ENCODE peak calls at places on chromosomes 1 and 21, in nine cellular contexts. One of them, this sample, is unnamed. For H3K4me1, the result is how much of the 10 kb centered on the place peaks cover.

GRCh38 chr1:72221811-72222210 is 60.5 kb downstream of the NEGR1 start:
- DNase-seq in stomach: no peak
- DNase-seq in tibial artery: no peak
- DNase-seq in OCI-LY7: no peak
- DNase-seq in suprapubic skin: no peak
- DNase-seq in CD8-positive, alpha-beta T cell: no peak
- DNase-seq in heart left ventricle: no peak
- DNase-seq in PC-3: no peak
- DNase-seq in cardiac muscle cell: no peak
- DNase-seq in this sample: no peak

GRCh38 chr1:145891143-145891542 is 5.5 kb upstream of the ANKRD35 start:
- DNase-seq in stomach: peak
- DNase-seq in tibial artery: no peak
- DNase-seq in OCI-LY7: no peak
- DNase-seq in suprapubic skin: no peak
- DNase-seq in CD8-positive, alpha-beta T cell: no peak
- DNase-seq in heart left ventricle: no peak
- DNase-seq in PC-3: peak
- DNase-seq in cardiac muscle cell: peak
- DNase-seq in this sample: no peak

GRCh38 chr1:59880001-59880400 is 46.6 kb downstream of the CYP2J2 start:
- DNase-seq in stomach: no peak
- DNase-seq in tibial artery: no peak
- DNase-seq in OCI-LY7: no peak
- DNase-seq in suprapubic skin: no peak
- DNase-seq in CD8-positive, alpha-beta T cell: no peak
- DNase-seq in heart left ventricle: no peak
- DNase-seq in PC-3: no peak
- DNase-seq in cardiac muscle cell: peak
- DNase-seq in this sample: no peak

GRCh38 chr1:109392788-109393580 is 4.7 kb downstream of the SORT1 start:
- DNase-seq in stomach: peak
- DNase-seq in tibial artery: peak
- DNase-seq in OCI-LY7: no peak
- DNase-seq in suprapubic skin: no peak
- DNase-seq in CD8-positive, alpha-beta T cell: no peak
- DNase-seq in heart left ventricle: peak
- DNase-seq in PC-3: peak
- DNase-seq in cardiac muscle cell: peak
- DNase-seq in this sample: peak

GRCh38 chr1:226548281-226549093 is at the start of gene STUM:
- DNase-seq in stomach: peak
- DNase-seq in tibial artery: no peak
- DNase-seq in OCI-LY7: peak
- DNase-seq in suprapubic skin: no peak
- DNase-seq in CD8-positive, alpha-beta T cell: no peak
- DNase-seq in heart left ventricle: no peak
- DNase-seq in PC-3: peak
- DNase-seq in cardiac muscle cell: peak
- DNase-seq in this sample: no peak

GRCh38 chr1:11645670-11646265 is 8.5 kb downstream of the FBXO2 start:
- DNase-seq in stomach: peak
- DNase-seq in tibial artery: peak
- DNase-seq in OCI-LY7: peak
- DNase-seq in suprapubic skin: no peak
- DNase-seq in CD8-positive, alpha-beta T cell: peak
- DNase-seq in heart left ventricle: peak
- DNase-seq in PC-3: peak
- DNase-seq in cardiac muscle cell: peak
- DNase-seq in this sample: peak

GRCh38 chr21:26686278-26686677 is 113.2 kb upstream of the CYYR1 start:
- DNase-seq in stomach: no peak
- DNase-seq in tibial artery: no peak
- DNase-seq in OCI-LY7: peak
- DNase-seq in suprapubic skin: no peak
- DNase-seq in CD8-positive, alpha-beta T cell: peak
- DNase-seq in heart left ventricle: no peak
- DNase-seq in PC-3: peak
- DNase-seq in cardiac muscle cell: peak
- DNase-seq in this sample: no peak

GRCh38 chr1:171877711-171878110 is 36.4 kb downstream of the DNM3 start:
- DNase-seq in stomach: no peak
- DNase-seq in tibial artery: no peak
- DNase-seq in OCI-LY7: no peak
- DNase-seq in suprapubic skin: no peak
- DNase-seq in CD8-positive, alpha-beta T cell: no peak
- DNase-seq in heart left ventricle: no peak
- DNase-seq in PC-3: no peak
- DNase-seq in cardiac muscle cell: peak
- DNase-seq in this sample: no peak

GRCh38 chr1:241167121-241167619 is 189.8 kb downstream of the RGS7 start:
- DNase-seq in stomach: no peak
- DNase-seq in tibial artery: no peak
- DNase-seq in OCI-LY7: no peak
- DNase-seq in suprapubic skin: no peak
- DNase-seq in CD8-positive, alpha-beta T cell: no peak
- DNase-seq in heart left ventricle: no peak
- DNase-seq in PC-3: peak
- DNase-seq in cardiac muscle cell: no peak
- DNase-seq in this sample: no peak

GRCh38 chr21:34614693-34615486 is at the start of gene RCAN1:
- DNase-seq in stomach: peak
- DNase-seq in tibial artery: peak
- DNase-seq in OCI-LY7: peak
- DNase-seq in suprapubic skin: peak
- DNase-seq in CD8-positive, alpha-beta T cell: peak
- DNase-seq in heart left ventricle: peak
- DNase-seq in PC-3: peak
- DNase-seq in cardiac muscle cell: peak
- DNase-seq in this sample: peak

GRCh38 chr1:91806146-91806545 is 79.8 kb downstream of the TGFBR3 start:
- DNase-seq in stomach: no peak
- DNase-seq in tibial artery: no peak
- DNase-seq in OCI-LY7: no peak
- DNase-seq in suprapubic skin: no peak
- DNase-seq in CD8-positive, alpha-beta T cell: no peak
- DNase-seq in heart left ventricle: no peak
- DNase-seq in PC-3: no peak
- DNase-seq in cardiac muscle cell: peak
- DNase-seq in this sample: no peak

GRCh38 chr1:154866995-154867795 is 2.9 kb downstream of the KCNN3 start:
- DNase-seq in stomach: peak
- DNase-seq in tibial artery: no peak
- DNase-seq in OCI-LY7: peak
- DNase-seq in suprapubic skin: no peak
- DNase-seq in CD8-positive, alpha-beta T cell: no peak
- DNase-seq in heart left ventricle: peak
- DNase-seq in PC-3: peak
- DNase-seq in cardiac muscle cell: peak
- DNase-seq in this sample: no peak

GRCh38 chr1:41806472-41807155 is 112.1 kb downstream of the HIVEP3 start:
- DNase-seq in stomach: no peak
- DNase-seq in tibial artery: no peak
- DNase-seq in OCI-LY7: no peak
- DNase-seq in suprapubic skin: no peak
- DNase-seq in CD8-positive, alpha-beta T cell: peak
- DNase-seq in heart left ventricle: no peak
- DNase-seq in PC-3: no peak
- DNase-seq in cardiac muscle cell: no peak
- DNase-seq in this sample: no peak

GRCh38 chr1:171788696-171789095 is 7.2 kb downstream of the METTL13 start:
- DNase-seq in stomach: no peak
- DNase-seq in tibial artery: no peak
- DNase-seq in OCI-LY7: no peak
- DNase-seq in suprapubic skin: no peak
- DNase-seq in CD8-positive, alpha-beta T cell: no peak
- DNase-seq in heart left ventricle: no peak
- DNase-seq in PC-3: peak
- DNase-seq in cardiac muscle cell: peak
- DNase-seq in this sample: no peak

GRCh38 chr1:71964188-71964587 is 318.2 kb downstream of the NEGR1 start:
- DNase-seq in stomach: no peak
- DNase-seq in tibial artery: no peak
- DNase-seq in OCI-LY7: no peak
- DNase-seq in suprapubic skin: no peak
- DNase-seq in CD8-positive, alpha-beta T cell: no peak
- DNase-seq in heart left ventricle: no peak
- DNase-seq in PC-3: peak
- DNase-seq in cardiac muscle cell: no peak
- DNase-seq in this sample: no peak

GRCh38 chr1:58155418-58156123 is 391.0 kb downstream of the OMA1 start:
- DNase-seq in stomach: no peak
- DNase-seq in tibial artery: no peak
- DNase-seq in OCI-LY7: peak
- DNase-seq in suprapubic skin: no peak
- DNase-seq in CD8-positive, alpha-beta T cell: no peak
- DNase-seq in heart left ventricle: peak
- DNase-seq in PC-3: peak
- DNase-seq in cardiac muscle cell: peak
- DNase-seq in this sample: no peak

GRCh38 chr1:245598524-245599310 is 443.9 kb downstream of the KIF26B start:
- DNase-seq in stomach: no peak
- DNase-seq in tibial artery: no peak
- DNase-seq in OCI-LY7: no peak
- DNase-seq in suprapubic skin: no peak
- DNase-seq in CD8-positive, alpha-beta T cell: no peak
- DNase-seq in heart left ventricle: peak
- DNase-seq in PC-3: no peak
- DNase-seq in cardiac muscle cell: peak
- DNase-seq in this sample: no peak

GRCh38 chr1:54234284-54234683 is 34.3 kb downstream of the MRPL37 start:
- DNase-seq in stomach: no peak
- DNase-seq in tibial artery: no peak
- DNase-seq in OCI-LY7: no peak
- DNase-seq in suprapubic skin: no peak
- DNase-seq in CD8-positive, alpha-beta T cell: no peak
- DNase-seq in heart left ventricle: no peak
- DNase-seq in PC-3: no peak
- DNase-seq in cardiac muscle cell: no peak
- DNase-seq in this sample: no peak

GRCh38 chr1:235946570-235946981 is 79.9 kb upstream of the LYST start:
- DNase-seq in stomach: no peak
- DNase-seq in tibial artery: no peak
- DNase-seq in OCI-LY7: peak
- DNase-seq in suprapubic skin: no peak
- DNase-seq in CD8-positive, alpha-beta T cell: no peak
- DNase-seq in heart left ventricle: no peak
- DNase-seq in PC-3: peak
- DNase-seq in cardiac muscle cell: no peak
- DNase-seq in this sample: no peak

GRCh38 chr1:15386128-15386824 is 23.4 kb upstream of the EFHD2 start:
- DNase-seq in stomach: no peak
- DNase-seq in tibial artery: no peak
- DNase-seq in OCI-LY7: no peak
- DNase-seq in suprapubic skin: no peak
- DNase-seq in CD8-positive, alpha-beta T cell: no peak
- DNase-seq in heart left ventricle: no peak
- DNase-seq in PC-3: no peak
- DNase-seq in cardiac muscle cell: no peak
- DNase-seq in this sample: no peak

GRCh38 chr1:151242442-151242841 is 12.1 kb upstream of the PSMD4 start:
- DNase-seq in stomach: no peak
- DNase-seq in tibial artery: no peak
- DNase-seq in OCI-LY7: no peak
- DNase-seq in suprapubic skin: no peak
- DNase-seq in CD8-positive, alpha-beta T cell: no peak
- DNase-seq in heart left ventricle: no peak
- DNase-seq in PC-3: no peak
- DNase-seq in cardiac muscle cell: no peak
- DNase-seq in this sample: no peak
- H3K27ac ChIP-seq in stomach: no peak
- H3K27ac ChIP-seq in tibial artery: no peak
- H3K27ac ChIP-seq in OCI-LY7: no peak
- H3K27ac ChIP-seq in suprapubic skin: no peak
- H3K27ac ChIP-seq in CD8-positive, alpha-beta T cell: no peak
- H3K27ac ChIP-seq in heart left ventricle: no peak
- H3K27ac ChIP-seq in PC-3: no peak
- H3K27ac ChIP-seq in cardiac muscle cell: no peak
- H3K27ac ChIP-seq in this sample: no peak

DNA sequence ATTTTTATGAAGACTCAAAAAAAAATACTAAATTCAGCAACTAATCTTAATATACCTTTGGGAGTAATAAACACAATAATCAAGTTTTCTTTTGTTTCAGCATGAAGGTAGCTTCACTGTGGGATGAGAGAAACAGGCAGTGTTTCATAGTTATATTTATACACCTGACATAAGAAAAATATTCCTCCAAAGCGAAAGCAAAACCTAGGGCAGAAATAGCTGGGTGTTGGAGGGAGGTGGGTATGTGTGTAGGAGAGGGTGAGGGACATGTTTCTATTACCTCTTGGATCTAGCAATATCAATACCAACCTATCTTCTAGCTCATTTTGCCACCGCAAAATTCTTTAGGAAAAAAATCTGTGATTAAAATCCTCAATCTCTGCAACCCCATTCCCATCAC is 24.9 kb upstream of the MAN1A2 start:
- DNase-seq in stomach: no peak
- DNase-seq in tibial artery: no peak
- DNase-seq in OCI-LY7: no peak
- DNase-seq in suprapubic skin: no peak
- DNase-seq in CD8-positive, alpha-beta T cell: no peak
- DNase-seq in heart left ventricle: no peak
- DNase-seq in PC-3: no peak
- DNase-seq in cardiac muscle cell: no peak
- DNase-seq in this sample: no peak
- H3K4me3 ChIP-seq in stomach: no peak
- H3K4me3 ChIP-seq in tibial artery: no peak
- H3K4me3 ChIP-seq in OCI-LY7: no peak
- H3K4me3 ChIP-seq in suprapubic skin: no peak
- H3K4me3 ChIP-seq in CD8-positive, alpha-beta T cell: no peak
- H3K4me3 ChIP-seq in heart left ventricle: no peak
- H3K4me3 ChIP-seq in PC-3: no peak
- H3K4me3 ChIP-seq in cardiac muscle cell: no peak
- H3K4me3 ChIP-seq in this sample: no peak

DNA sequence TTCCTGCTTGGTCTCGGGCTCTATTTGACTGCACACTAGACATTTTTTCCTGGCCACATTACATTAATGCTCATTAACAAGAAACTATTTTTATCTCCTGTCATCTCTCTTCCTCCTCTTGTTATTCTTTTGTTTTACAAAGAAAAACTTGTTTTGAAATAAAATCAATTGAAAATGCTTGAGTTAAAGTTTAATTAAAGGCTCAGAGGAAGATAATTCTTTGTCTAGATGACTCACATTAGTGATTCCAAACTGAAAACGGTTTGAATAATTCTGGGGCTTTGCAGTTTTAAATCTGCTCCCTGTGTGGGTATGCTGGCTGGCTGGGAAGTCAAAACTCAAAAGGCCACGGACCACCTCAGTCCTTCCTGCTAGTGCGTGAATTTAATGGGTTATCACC is 29.6 kb downstream of the RGS5 start:
- DNase-seq in stomach: no peak
- DNase-seq in tibial artery: no peak
- DNase-seq in OCI-LY7: no peak
- DNase-seq in suprapubic skin: no peak
- DNase-seq in CD8-positive, alpha-beta T cell: no peak
- DNase-seq in heart left ventricle: no peak
- DNase-seq in PC-3: no peak
- DNase-seq in cardiac muscle cell: no peak
- DNase-seq in this sample: no peak
- H3K4me1 ChIP-seq in stomach: under half
- H3K4me1 ChIP-seq in tibial artery: under half
- H3K4me1 ChIP-seq in OCI-LY7: under half
- H3K4me1 ChIP-seq in suprapubic skin: under half
- H3K4me1 ChIP-seq in CD8-positive, alpha-beta T cell: under half
- H3K4me1 ChIP-seq in heart left ventricle: under half
- H3K4me1 ChIP-seq in PC-3: half or more
- H3K4me1 ChIP-seq in cardiac muscle cell: under half
- H3K4me1 ChIP-seq in this sample: under half

GRCh38 chr1:204480515-204480914 is 14.1 kb downstream of the PIK3C2B start:
- DNase-seq in stomach: no peak
- DNase-seq in tibial artery: no peak
- DNase-seq in OCI-LY7: peak
- DNase-seq in suprapubic skin: no peak
- DNase-seq in CD8-positive, alpha-beta T cell: no peak
- DNase-seq in heart left ventricle: peak
- DNase-seq in PC-3: no peak
- DNase-seq in cardiac muscle cell: no peak
- DNase-seq in this sample: no peak
- H3K27ac ChIP-seq in stomach: no peak
- H3K27ac ChIP-seq in tibial artery: no peak
- H3K27ac ChIP-seq in OCI-LY7: peak
- H3K27ac ChIP-seq in suprapubic skin: peak
- H3K27ac ChIP-seq in CD8-positive, alpha-beta T cell: no peak
- H3K27ac ChIP-seq in heart left ventricle: peak
- H3K27ac ChIP-seq in PC-3: no peak
- H3K27ac ChIP-seq in cardiac muscle cell: no peak
- H3K27ac ChIP-seq in this sample: peak